ENCODE peak calls at places on chromosomes 5 and 9, in eight cellular contexts. D, G, Z, B, J, O, F and I are unnamed samples.

GRCh38 chr9:15999422-16000339 is 446.8 kb downstream of the CCDC171 start:
- DNase-seq in D (no peak), G (no peak), Z (peak), B (no peak), J (peak), O (no peak), F (no peak), I (no peak)

GRCh38 chr9:76912631-76913275 is 6.8 kb upstream of the PRUNE2 start:
- DNase-seq in D (peak), G (no peak), Z (no peak), B (no peak), J (peak), O (no peak), F (no peak), I (no peak)

GRCh38 chr5:156934450-156935211 is 28.4 kb downstream of the TIMD4 start:
- DNase-seq in D (peak), G (no peak), Z (no peak), B (no peak), J (no peak), O (no peak), F (no peak), I (no peak)

GRCh38 chr9:133866946-133867345 is 125.2 kb downstream of the VAV2 start:
- DNase-seq in D (no peak), G (no peak), Z (no peak), B (no peak), J (no peak), O (no peak), F (no peak), I (no peak)

GRCh38 chr5:43420241-43420640 is 8.1 kb upstream of the CCL28 start:
- DNase-seq in D (no peak), G (no peak), Z (no peak), B (no peak), J (no peak), O (no peak), F (no peak), I (no peak)

GRCh38 chr5:77560677-77561263 is 68.7 kb upstream of the WDR41 start:
- DNase-seq in D (no peak), G (no peak), Z (no peak), B (no peak), J (peak), O (no peak), F (no peak), I (no peak)

GRCh38 chr5:135829681-135830383 is 4.6 kb upstream of the SLC25A48 start:
- DNase-seq in D (peak), G (peak), Z (peak), B (no peak), J (peak), O (peak), F (peak), I (no peak)

GRCh38 chr5:61995486-61995885 is 310.5 kb upstream of the KIF2A start:
- DNase-seq in D (no peak), G (no peak), Z (no peak), B (no peak), J (no peak), O (no peak), F (no peak), I (no peak)

GRCh38 chr5:101678494-101679193 is 617.4 kb downstream of the SLCO4C1 start:
- DNase-seq in D (peak), G (peak), Z (no peak), B (peak), J (peak), O (peak), F (no peak), I (peak)

GRCh38 chr9:132579427-132579798 is 3.0 kb upstream of the BARHL1 start:
- DNase-seq in D (no peak), G (no peak), Z (no peak), B (no peak), J (no peak), O (no peak), F (no peak), I (no peak)

GRCh38 chr5:5483880-5484595 is 61.6 kb downstream of the ICE1 start:
- DNase-seq in D (no peak), G (no peak), Z (no peak), B (no peak), J (peak), O (no peak), F (no peak), I (no peak)

GRCh38 chr5:93092349-93093105 is 488.5 kb downstream of the NR2F1-AS1 start:
- DNase-seq in D (no peak), G (no peak), Z (no peak), B (no peak), J (peak), O (no peak), F (no peak), I (no peak)

GRCh38 chr9:70563437-70564204 is 149.2 kb upstream of the KLF9 start:
- DNase-seq in D (peak), G (no peak), Z (no peak), B (no peak), J (peak), O (no peak), F (no peak), I (no peak)

GRCh38 chr9:107487521-107488399 is 1.8 kb downstream of the KLF4 start:
- DNase-seq in D (peak), G (peak), Z (peak), B (peak), J (no peak), O (peak), F (peak), I (no peak)

GRCh38 chr9:74496819-74497749 is at the start of gene RORB:
- DNase-seq in D (peak), G (peak), Z (peak), B (no peak), J (peak), O (peak), F (peak), I (no peak)

GRCh38 chr9:137167752-137168574 is 1.9 kb downstream of the LRRC26 start:
- DNase-seq in D (no peak), G (no peak), Z (peak), B (no peak), J (no peak), O (no peak), F (no peak), I (no peak)

GRCh38 chr5:121805931-121806330 is 45.8 kb upstream of the FTMT start:
- DNase-seq in D (no peak), G (no peak), Z (no peak), B (no peak), J (no peak), O (no peak), F (no peak), I (no peak)

GRCh38 chr5:64147849-64148441 is 17.7 kb upstream of the RNF180 start:
- DNase-seq in D (peak), G (peak), Z (peak), B (no peak), J (peak), O (peak), F (peak), I (no peak)

GRCh38 chr9:2872307-2872940 is 28.5 kb upstream of the PUM3 start:
- DNase-seq in D (no peak), G (no peak), Z (no peak), B (no peak), J (peak), O (no peak), F (no peak), I (no peak)

GRCh38 chr5:1545798-1546355 is 22.1 kb upstream of the LPCAT1 start:
- DNase-seq in D (no peak), G (peak), Z (no peak), B (no peak), J (peak), O (no peak), F (peak), I (no peak)

GRCh38 chr5:95822038-95822407 is 503 bp downstream of the GLRX start:
- DNase-seq in D (peak), G (no peak), Z (peak), B (no peak), J (no peak), O (no peak), F (peak), I (no peak)

GRCh38 chr9:120579139-120579749 is 723 bp downstream of the CDK5RAP2 start:
- DNase-seq in D (no peak), G (no peak), Z (no peak), B (no peak), J (peak), O (no peak), F (no peak), I (no peak)

GRCh38 chr5:126143622-126144021 is 279.6 kb upstream of the GRAMD2B start:
- DNase-seq in D (no peak), G (no peak), Z (no peak), B (no peak), J (no peak), O (no peak), F (no peak), I (no peak)